ENCODE peak calls at places on chromosome 17, in ten cellular contexts. One of them, this sample, is unnamed.

GRCh38 chr17:44708401-44709263 is at the start of gene DBF4B:
- DNase-seq in HFFc6: peak
- DNase-seq in PC-3: peak
- DNase-seq in AG09309: peak
- DNase-seq in progenitor cell of endocrine pancreas: peak
- DNase-seq in adrenal gland: peak
- DNase-seq in lower leg skin: peak
- DNase-seq in cardiac muscle cell: peak
- DNase-seq in spleen: peak
- DNase-seq in brain microvascular endothelial cell: peak
- DNase-seq in this sample: peak

GRCh38 chr17:77316191-77316641 is 175.4 kb downstream of the SEC14L1 start:
- DNase-seq in progenitor cell of endocrine pancreas: no peak
- DNase-seq in adrenal gland: peak
- DNase-seq in brain microvascular endothelial cell: peak
- DNase-seq in spleen: peak
- DNase-seq in PC-3: no peak
- DNase-seq in lower leg skin: peak
- DNase-seq in AG09309: no peak
- DNase-seq in cardiac muscle cell: peak
- DNase-seq in HFFc6: no peak
- DNase-seq in this sample: no peak

GRCh38 chr17:46061435-46061834 is 62.4 kb downstream of the STH start:
- DNase-seq in lower leg skin: no peak
- DNase-seq in HFFc6: peak
- DNase-seq in progenitor cell of endocrine pancreas: no peak
- DNase-seq in AG09309: no peak
- DNase-seq in spleen: no peak
- DNase-seq in PC-3: peak
- DNase-seq in adrenal gland: no peak
- DNase-seq in brain microvascular endothelial cell: no peak
- DNase-seq in cardiac muscle cell: no peak
- DNase-seq in this sample: no peak

GRCh38 chr17:81641825-81642489 is 5.0 kb downstream of the TSPAN10 start:
- DNase-seq in progenitor cell of endocrine pancreas: no peak
- DNase-seq in spleen: no peak
- DNase-seq in brain microvascular endothelial cell: peak
- DNase-seq in PC-3: peak
- DNase-seq in AG09309: peak
- DNase-seq in HFFc6: peak
- DNase-seq in cardiac muscle cell: no peak
- DNase-seq in adrenal gland: peak
- DNase-seq in lower leg skin: no peak
- DNase-seq in this sample: no peak

GRCh38 chr17:45221081-45221996 is at the start of gene FMNL1:
- DNase-seq in PC-3: peak
- DNase-seq in HFFc6: no peak
- DNase-seq in spleen: peak
- DNase-seq in progenitor cell of endocrine pancreas: no peak
- DNase-seq in AG09309: no peak
- DNase-seq in adrenal gland: peak
- DNase-seq in cardiac muscle cell: no peak
- DNase-seq in lower leg skin: no peak
- DNase-seq in brain microvascular endothelial cell: no peak
- DNase-seq in this sample: no peak

GRCh38 chr17:78013683-78014467 is 55.4 kb downstream of the TNRC6C start:
- DNase-seq in progenitor cell of endocrine pancreas: no peak
- DNase-seq in spleen: no peak
- DNase-seq in HFFc6: peak
- DNase-seq in brain microvascular endothelial cell: peak
- DNase-seq in cardiac muscle cell: peak
- DNase-seq in adrenal gland: peak
- DNase-seq in AG09309: no peak
- DNase-seq in lower leg skin: peak
- DNase-seq in PC-3: peak
- DNase-seq in this sample: peak

GRCh38 chr17:16439867-16440351 is 24.5 kb downstream of the TRPV2 start:
- DNase-seq in progenitor cell of endocrine pancreas: no peak
- DNase-seq in cardiac muscle cell: no peak
- DNase-seq in spleen: no peak
- DNase-seq in brain microvascular endothelial cell: no peak
- DNase-seq in HFFc6: no peak
- DNase-seq in AG09309: no peak
- DNase-seq in PC-3: peak
- DNase-seq in adrenal gland: no peak
- DNase-seq in lower leg skin: no peak
- DNase-seq in this sample: no peak

GRCh38 chr17:41547921-41548843 is 20.1 kb upstream of the KRT19 start:
- DNase-seq in lower leg skin: peak
- DNase-seq in cardiac muscle cell: no peak
- DNase-seq in AG09309: peak
- DNase-seq in spleen: no peak
- DNase-seq in brain microvascular endothelial cell: peak
- DNase-seq in progenitor cell of endocrine pancreas: no peak
- DNase-seq in HFFc6: peak
- DNase-seq in adrenal gland: peak
- DNase-seq in PC-3: peak
- DNase-seq in this sample: no peak

GRCh38 chr17:19338031-19338990 is 24.2 kb downstream of the B9D1 start:
- DNase-seq in HFFc6: no peak
- DNase-seq in progenitor cell of endocrine pancreas: peak
- DNase-seq in brain microvascular endothelial cell: no peak
- DNase-seq in adrenal gland: peak
- DNase-seq in PC-3: peak
- DNase-seq in cardiac muscle cell: peak
- DNase-seq in lower leg skin: no peak
- DNase-seq in AG09309: no peak
- DNase-seq in spleen: peak
- DNase-seq in this sample: no peak

GRCh38 chr17:29847527-29847931 is 82.5 kb downstream of the SSH2 start:
- DNase-seq in adrenal gland: no peak
- DNase-seq in PC-3: no peak
- DNase-seq in brain microvascular endothelial cell: no peak
- DNase-seq in lower leg skin: no peak
- DNase-seq in AG09309: no peak
- DNase-seq in HFFc6: no peak
- DNase-seq in cardiac muscle cell: peak
- DNase-seq in progenitor cell of endocrine pancreas: no peak
- DNase-seq in spleen: no peak
- DNase-seq in this sample: no peak
- TF ChIP-seq CTCF in adrenal gland: no peak
- TF ChIP-seq CTCF in PC-3: no peak
- TF ChIP-seq CTCF in brain microvascular endothelial cell: no peak
- TF ChIP-seq CTCF in lower leg skin: no peak
- TF ChIP-seq CTCF in AG09309: no peak
- TF ChIP-seq CTCF in HFFc6: no peak
- TF ChIP-seq CTCF in cardiac muscle cell: no peak
- TF ChIP-seq CTCF in progenitor cell of endocrine pancreas: no peak
- TF ChIP-seq CTCF in spleen: no peak
- TF ChIP-seq CTCF in this sample: no peak

GRCh38 chr17:69814031-69814430 is 261.0 kb upstream of the KCNJ16 start:
- DNase-seq in lower leg skin: no peak
- DNase-seq in cardiac muscle cell: no peak
- DNase-seq in spleen: no peak
- DNase-seq in progenitor cell of endocrine pancreas: no peak
- DNase-seq in AG09309: no peak
- DNase-seq in PC-3: no peak
- DNase-seq in brain microvascular endothelial cell: no peak
- DNase-seq in HFFc6: no peak
- DNase-seq in adrenal gland: no peak
- DNase-seq in this sample: no peak

GRCh38 chr17:69810326-69811035 is 264.5 kb upstream of the KCNJ16 start:
- DNase-seq in AG09309: no peak
- DNase-seq in PC-3: peak
- DNase-seq in progenitor cell of endocrine pancreas: no peak
- DNase-seq in spleen: no peak
- DNase-seq in lower leg skin: no peak
- DNase-seq in HFFc6: no peak
- DNase-seq in cardiac muscle cell: no peak
- DNase-seq in adrenal gland: no peak
- DNase-seq in brain microvascular endothelial cell: no peak
- DNase-seq in this sample: no peak

GRCh38 chr17:69809331-69809730 is 265.7 kb upstream of the KCNJ16 start:
- DNase-seq in lower leg skin: no peak
- DNase-seq in PC-3: no peak
- DNase-seq in adrenal gland: no peak
- DNase-seq in spleen: no peak
- DNase-seq in cardiac muscle cell: no peak
- DNase-seq in AG09309: no peak
- DNase-seq in brain microvascular endothelial cell: no peak
- DNase-seq in progenitor cell of endocrine pancreas: no peak
- DNase-seq in HFFc6: no peak
- DNase-seq in this sample: no peak

DNA sequence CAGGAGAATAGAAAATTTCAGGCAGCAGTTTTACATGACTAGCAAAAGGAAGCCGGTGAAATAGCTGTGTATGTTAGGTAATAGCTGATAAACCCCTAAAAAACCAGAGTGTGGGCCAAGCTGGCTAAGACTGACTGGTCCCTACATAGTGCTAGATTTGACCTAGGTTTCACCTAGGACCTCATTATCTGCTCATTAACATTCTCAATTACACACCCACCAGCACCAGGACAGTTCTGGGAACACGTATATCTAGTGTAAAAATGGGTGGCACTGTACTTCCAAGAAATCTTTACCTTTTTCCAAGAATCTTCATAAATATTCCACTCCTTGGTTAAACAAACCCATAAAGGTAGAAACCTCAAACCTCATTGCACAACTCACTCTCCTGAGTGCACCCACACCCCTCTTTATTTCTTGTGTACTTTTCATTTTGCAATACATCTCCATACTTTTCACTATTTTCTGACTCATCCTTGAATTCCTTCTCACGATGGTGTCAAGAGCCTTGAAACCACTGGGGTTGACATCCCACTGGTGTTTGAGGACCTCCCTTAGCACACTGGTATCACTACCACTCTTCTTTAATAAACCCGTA is 262.7 kb upstream of the KCNJ16 start:
- DNase-seq in AG09309: no peak
- DNase-seq in spleen: no peak
- DNase-seq in lower leg skin: no peak
- DNase-seq in cardiac muscle cell: no peak
- DNase-seq in brain microvascular endothelial cell: no peak
- DNase-seq in HFFc6: no peak
- DNase-seq in PC-3: peak
- DNase-seq in adrenal gland: no peak
- DNase-seq in progenitor cell of endocrine pancreas: no peak
- DNase-seq in this sample: no peak
- TF ChIP-seq CTCF in AG09309: no peak
- TF ChIP-seq CTCF in spleen: no peak
- TF ChIP-seq CTCF in lower leg skin: no peak
- TF ChIP-seq CTCF in cardiac muscle cell: no peak
- TF ChIP-seq CTCF in brain microvascular endothelial cell: no peak
- TF ChIP-seq CTCF in HFFc6: no peak
- TF ChIP-seq CTCF in PC-3: no peak
- TF ChIP-seq CTCF in adrenal gland: no peak
- TF ChIP-seq CTCF in progenitor cell of endocrine pancreas: no peak
- TF ChIP-seq CTCF in this sample: no peak

GRCh38 chr17:21042434-21043295 is at the start of gene USP22:
- DNase-seq in HFFc6: no peak
- DNase-seq in spleen: peak
- DNase-seq in brain microvascular endothelial cell: no peak
- DNase-seq in AG09309: no peak
- DNase-seq in progenitor cell of endocrine pancreas: peak
- DNase-seq in lower leg skin: no peak
- DNase-seq in cardiac muscle cell: peak
- DNase-seq in adrenal gland: peak
- DNase-seq in PC-3: no peak
- DNase-seq in this sample: peak

GRCh38 chr17:21043296-21044232 is 753 bp upstream of the USP22 start:
- DNase-seq in cardiac muscle cell: peak
- DNase-seq in HFFc6: peak
- DNase-seq in lower leg skin: peak
- DNase-seq in AG09309: peak
- DNase-seq in adrenal gland: peak
- DNase-seq in PC-3: peak
- DNase-seq in brain microvascular endothelial cell: peak
- DNase-seq in progenitor cell of endocrine pancreas: peak
- DNase-seq in spleen: peak
- DNase-seq in this sample: peak

GRCh38 chr17:21041753-21042433 is 918 bp downstream of the USP22 start:
- DNase-seq in cardiac muscle cell: peak
- DNase-seq in AG09309: no peak
- DNase-seq in adrenal gland: peak
- DNase-seq in PC-3: peak
- DNase-seq in brain microvascular endothelial cell: peak
- DNase-seq in lower leg skin: peak
- DNase-seq in HFFc6: no peak
- DNase-seq in spleen: peak
- DNase-seq in progenitor cell of endocrine pancreas: peak
- DNase-seq in this sample: peak

GRCh38 chr17:21037117-21037803 is 5.6 kb downstream of the USP22 start:
- DNase-seq in brain microvascular endothelial cell: no peak
- DNase-seq in HFFc6: no peak
- DNase-seq in progenitor cell of endocrine pancreas: no peak
- DNase-seq in PC-3: peak
- DNase-seq in adrenal gland: no peak
- DNase-seq in lower leg skin: no peak
- DNase-seq in cardiac muscle cell: no peak
- DNase-seq in spleen: no peak
- DNase-seq in AG09309: no peak
- DNase-seq in this sample: no peak

DNA sequence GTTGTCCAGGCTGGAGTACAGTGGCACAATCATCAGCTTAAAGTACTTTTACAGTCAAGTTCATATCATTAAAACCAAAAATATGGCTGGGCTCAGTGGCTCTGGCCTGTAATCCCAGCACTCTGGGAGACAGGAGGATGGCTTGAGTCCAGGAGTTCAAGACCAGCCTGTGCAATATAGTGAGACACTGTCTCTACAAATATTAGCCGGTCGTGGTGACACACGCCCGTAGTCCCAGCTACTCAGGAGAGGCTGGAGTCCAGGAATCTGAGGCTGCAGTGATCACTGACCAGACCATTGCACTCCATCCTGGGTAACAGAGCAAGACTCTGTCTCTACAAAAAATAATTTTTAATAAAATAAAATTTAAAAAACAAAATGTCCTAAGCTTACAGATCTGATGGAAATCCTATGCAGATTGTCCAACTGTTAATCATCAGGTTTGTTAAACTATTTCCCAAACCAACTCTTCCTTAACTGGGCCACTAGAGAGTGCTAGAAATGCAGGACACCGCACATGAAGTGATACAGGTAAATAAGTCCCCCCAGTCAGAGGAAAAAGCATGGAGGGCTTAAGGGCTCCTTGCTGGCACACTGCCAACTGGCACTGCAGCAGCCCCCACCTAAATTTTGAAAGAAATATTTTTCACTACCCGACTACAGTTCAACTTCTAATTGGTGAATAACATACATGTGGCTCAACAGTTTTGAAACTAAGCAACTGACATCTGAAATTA is 2.8 kb downstream of the USP22 start:
- DNase-seq in progenitor cell of endocrine pancreas: no peak
- DNase-seq in lower leg skin: no peak
- DNase-seq in spleen: no peak
- DNase-seq in PC-3: peak
- DNase-seq in adrenal gland: peak
- DNase-seq in brain microvascular endothelial cell: no peak
- DNase-seq in AG09309: no peak
- DNase-seq in cardiac muscle cell: peak
- DNase-seq in HFFc6: peak
- DNase-seq in this sample: no peak
- TF ChIP-seq CTCF in progenitor cell of endocrine pancreas: peak
- TF ChIP-seq CTCF in lower leg skin: no peak
- TF ChIP-seq CTCF in spleen: no peak
- TF ChIP-seq CTCF in PC-3: peak
- TF ChIP-seq CTCF in adrenal gland: peak
- TF ChIP-seq CTCF in brain microvascular endothelial cell: peak
- TF ChIP-seq CTCF in AG09309: peak
- TF ChIP-seq CTCF in cardiac muscle cell: peak
- TF ChIP-seq CTCF in HFFc6: peak
- TF ChIP-seq CTCF in this sample: no peak

GRCh38 chr17:2592974-2593845 is at the start of gene PAFAH1B1:
- DNase-seq in lower leg skin: peak
- DNase-seq in brain microvascular endothelial cell: peak
- DNase-seq in PC-3: peak
- DNase-seq in AG09309: peak
- DNase-seq in progenitor cell of endocrine pancreas: peak
- DNase-seq in adrenal gland: peak
- DNase-seq in spleen: peak
- DNase-seq in cardiac muscle cell: peak
- DNase-seq in HFFc6: peak
- DNase-seq in this sample: peak
- TF ChIP-seq CTCF in lower leg skin: no peak
- TF ChIP-seq CTCF in brain microvascular endothelial cell: no peak
- TF ChIP-seq CTCF in PC-3: peak
- TF ChIP-seq CTCF in AG09309: no peak
- TF ChIP-seq CTCF in progenitor cell of endocrine pancreas: no peak
- TF ChIP-seq CTCF in adrenal gland: no peak
- TF ChIP-seq CTCF in spleen: no peak
- TF ChIP-seq CTCF in cardiac muscle cell: no peak
- TF ChIP-seq CTCF in HFFc6: no peak
- TF ChIP-seq CTCF in this sample: no peak